ENCODE peak calls at places on chromosomes 2 and 18, in eight cellular contexts. B is PC-3, E is stomach, Z is AG04450, F is ascending aorta, N is body of pancreas, U is IMR-90, G is bronchial epithelial cell. Q is an unnamed sample. For H3K27me3, the result is how much of the 10 kb centered on the place peaks cover.

GRCh38 chr2:171088057-171088834 is 72.4 kb downstream of the TLK1 start:
- DNase-seq in B (no peak), E (no peak), Z (no peak), F (no peak), N (no peak), U (no peak), G (no peak), Q (no peak)

GRCh38 chr2:20213651-20214565 is 11.0 kb downstream of the SDC1 start:
- DNase-seq in B (no peak), E (no peak), Z (no peak), F (no peak), N (no peak), U (no peak), G (peak), Q (no peak)

GRCh38 chr18:2978626-2979025 is 34.3 kb downstream of the LPIN2 start:
- DNase-seq in B (peak), E (no peak), Z (peak), F (no peak), N (no peak), U (peak), G (peak), Q (no peak)

GRCh38 chr2:151823651-151824050 is 4.6 kb downstream of the ARL5A start:
- DNase-seq in B (no peak), E (no peak), Z (no peak), F (no peak), N (no peak), U (no peak), G (no peak), Q (no peak)

GRCh38 chr2:48110497-48110896 is 204.2 kb upstream of the FBXO11 start:
- DNase-seq in B (peak), E (no peak), Z (no peak), F (no peak), N (no peak), U (no peak), G (peak), Q (no peak)

GRCh38 chr2:43745457-43745856 is 28.4 kb upstream of the DYNC2LI1 start:
- DNase-seq in B (no peak), E (no peak), Z (peak), F (no peak), N (peak), U (peak), G (no peak), Q (peak)

GRCh38 chr2:218438601-218439000 is 19.7 kb downstream of the VIL1 start:
- DNase-seq in B (no peak), E (peak), Z (no peak), F (peak), N (no peak), U (no peak), G (no peak), Q (no peak)

GRCh38 chr2:163213699-163214098 is 375.1 kb upstream of the KCNH7 start:
- DNase-seq in B (peak), E (no peak), Z (no peak), F (no peak), N (no peak), U (peak), G (peak), Q (peak)

GRCh38 chr2:71843391-71843850 is 304.2 kb downstream of the CYP26B1 start:
- DNase-seq in B (peak), E (no peak), Z (no peak), F (no peak), N (peak), U (peak), G (peak), Q (peak)

DNA sequence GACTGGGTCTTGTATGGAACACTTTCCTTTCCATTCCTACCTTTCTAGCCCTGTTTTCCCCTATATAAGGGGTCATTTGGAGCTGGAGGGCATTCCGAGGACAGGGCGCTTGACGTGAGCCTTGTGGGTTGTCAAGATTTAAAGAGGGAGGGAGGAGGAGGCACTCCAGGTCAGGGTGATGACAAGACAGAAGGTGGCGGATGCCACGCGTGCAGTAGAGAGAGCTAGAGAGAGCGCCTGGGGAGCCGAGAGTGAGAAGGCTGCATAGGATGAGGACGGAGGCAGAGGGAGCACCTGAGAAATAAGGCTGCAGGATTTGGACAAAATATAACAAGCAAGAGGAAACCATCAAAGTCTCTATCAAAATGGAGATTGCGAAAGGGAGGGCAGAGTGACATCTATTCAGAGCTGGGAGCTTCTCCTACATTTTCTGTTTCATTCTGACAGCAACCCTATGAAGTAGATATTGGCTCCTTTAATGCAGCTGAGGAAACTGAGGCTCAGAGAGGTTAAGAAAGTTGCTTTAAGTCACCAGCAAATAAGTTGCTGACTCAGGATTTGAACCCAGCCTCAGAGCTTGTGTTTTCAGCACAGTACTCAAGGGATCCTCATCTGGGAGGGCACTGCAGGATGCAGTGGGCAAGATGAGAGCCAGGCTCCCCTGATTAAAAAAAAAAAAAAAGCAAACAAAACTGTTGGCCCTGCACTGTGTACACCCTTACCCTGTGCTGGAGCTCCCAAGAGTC is 124.2 kb downstream of the MRO start:
- DNase-seq in B (no peak), E (no peak), Z (no peak), F (no peak), N (no peak), U (no peak), G (no peak), Q (no peak)
- H3K4me3 ChIP-seq in B (no peak), E (no peak), Z (no peak), F (no peak), N (no peak), U (no peak), G (no peak), Q (no peak)

GRCh38 chr2:104028066-104028465 is 825.8 kb upstream of the POU3F3 start:
- DNase-seq in B (no peak), E (no peak), Z (no peak), F (no peak), N (no peak), U (no peak), G (no peak), Q (no peak)

DNA sequence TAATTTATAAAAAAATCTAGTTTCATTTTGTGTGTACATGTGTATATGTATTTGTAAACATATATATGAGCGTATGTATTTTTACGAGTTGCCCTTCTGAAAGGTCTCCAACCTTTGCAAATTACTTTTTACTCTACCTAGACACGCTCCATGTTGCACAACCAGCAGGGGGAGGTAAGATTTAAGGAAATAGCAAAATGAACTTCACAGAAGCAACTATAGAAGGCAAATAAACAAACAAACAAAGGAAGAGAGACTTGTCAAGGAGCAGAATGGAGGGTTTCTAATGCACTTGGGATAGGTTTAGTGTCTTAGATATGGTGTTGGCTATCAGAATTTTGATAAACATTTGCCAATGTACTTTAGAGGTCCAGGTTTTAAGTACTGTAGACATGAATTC is 820.5 kb upstream of the POU3F3 start:
- DNase-seq in B (peak), E (no peak), Z (no peak), F (no peak), N (no peak), U (no peak), G (peak), Q (no peak)
- TF ChIP-seq CTCF in B (peak), E (no peak), Z (no peak), F (no peak), N (peak), U (no peak), G (no peak), Q (no peak)

GRCh38 chr2:118854507-118855300 is 7.3 kb upstream of the EN1 start:
- DNase-seq in B (no peak), E (no peak), Z (no peak), F (peak), N (no peak), U (no peak), G (no peak), Q (no peak)
- H3K27me3 ChIP-seq in B (under half), E (half or more), Z (half or more), F (under half), N (half or more), U (half or more), G (half or more), Q (half or more)

DNA sequence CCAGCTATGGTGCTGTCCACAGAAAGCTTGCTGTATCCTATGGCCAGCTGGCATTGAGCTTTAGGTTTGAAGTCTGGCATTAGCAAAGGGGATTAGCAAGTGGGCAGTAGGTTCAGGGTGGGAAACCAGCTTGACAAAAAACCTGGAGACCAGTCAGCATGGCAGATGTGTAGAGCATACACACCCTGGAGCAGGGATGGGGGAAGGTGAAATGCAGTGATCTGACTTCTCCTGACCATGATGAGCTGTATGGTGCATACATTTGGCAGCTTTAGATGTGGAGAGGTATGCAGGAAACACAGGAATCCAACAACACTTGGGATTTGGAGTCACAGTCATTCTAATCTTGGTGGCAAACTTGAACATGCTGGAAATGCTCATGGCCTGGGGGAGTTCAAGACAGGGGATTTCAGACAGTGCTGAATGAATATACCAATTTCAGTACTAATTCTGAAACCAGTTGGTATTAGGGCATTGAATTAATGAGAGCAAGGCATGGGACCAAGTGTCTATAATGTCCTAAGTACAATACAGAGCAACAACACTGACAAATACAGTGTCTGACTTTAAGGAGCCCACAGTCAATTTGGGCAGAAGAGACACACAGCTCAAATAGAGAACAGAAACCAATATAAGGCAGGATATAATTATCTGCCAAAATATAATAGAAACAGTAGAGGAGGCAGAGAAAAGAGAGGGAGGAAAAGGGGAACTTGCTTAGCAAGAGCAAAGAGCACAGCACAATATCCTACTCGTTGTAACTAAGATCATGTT is 11.8 kb downstream of the ARHGAP15 start:
- DNase-seq in B (no peak), E (no peak), Z (no peak), F (no peak), N (no peak), U (no peak), G (no peak), Q (no peak)
- H3K4me3 ChIP-seq in B (no peak), E (no peak), Z (no peak), F (no peak), N (no peak), U (no peak), G (no peak), Q (no peak)

DNA sequence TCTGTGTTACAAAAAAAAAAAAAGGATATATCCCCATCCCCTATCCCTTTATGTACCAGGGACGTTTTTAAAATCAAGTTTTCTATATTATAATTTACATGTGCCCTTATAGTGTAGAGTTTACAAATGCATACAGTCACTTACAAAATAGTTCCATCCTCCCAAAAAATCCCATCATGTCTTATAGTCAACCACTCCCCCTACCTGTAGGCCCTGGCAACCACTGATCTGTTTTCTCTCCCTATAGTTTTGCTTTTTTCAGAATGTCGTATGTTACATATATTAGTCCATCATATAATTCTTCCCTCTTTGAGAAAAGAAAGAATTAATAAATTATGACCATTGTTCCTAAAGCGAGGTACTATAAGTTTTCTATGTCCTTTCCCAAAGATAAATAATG is 17.8 kb downstream of the CFAP210 start:
- DNase-seq in B (peak), E (no peak), Z (no peak), F (no peak), N (no peak), U (no peak), G (no peak), Q (no peak)
- TF ChIP-seq CTCF in B (peak), E (no peak), Z (no peak), F (no peak), N (no peak), U (no peak), G (no peak), Q (peak)

GRCh38 chr2:30695749-30696148 is 111.5 kb downstream of the CAPN13 start:
- DNase-seq in B (no peak), E (no peak), Z (no peak), F (peak), N (no peak), U (no peak), G (no peak), Q (no peak)

GRCh38 chr2:30694286-30695055 is 112.8 kb downstream of the CAPN13 start:
- DNase-seq in B (no peak), E (no peak), Z (no peak), F (peak), N (no peak), U (peak), G (no peak), Q (no peak)

GRCh38 chr2:30691948-30692828 is 115.1 kb downstream of the CAPN13 start:
- DNase-seq in B (peak), E (peak), Z (no peak), F (peak), N (no peak), U (peak), G (no peak), Q (no peak)

GRCh38 chr2:30692829-30693265 is 114.4 kb downstream of the CAPN13 start:
- DNase-seq in B (no peak), E (peak), Z (no peak), F (peak), N (no peak), U (no peak), G (no peak), Q (no peak)

DNA sequence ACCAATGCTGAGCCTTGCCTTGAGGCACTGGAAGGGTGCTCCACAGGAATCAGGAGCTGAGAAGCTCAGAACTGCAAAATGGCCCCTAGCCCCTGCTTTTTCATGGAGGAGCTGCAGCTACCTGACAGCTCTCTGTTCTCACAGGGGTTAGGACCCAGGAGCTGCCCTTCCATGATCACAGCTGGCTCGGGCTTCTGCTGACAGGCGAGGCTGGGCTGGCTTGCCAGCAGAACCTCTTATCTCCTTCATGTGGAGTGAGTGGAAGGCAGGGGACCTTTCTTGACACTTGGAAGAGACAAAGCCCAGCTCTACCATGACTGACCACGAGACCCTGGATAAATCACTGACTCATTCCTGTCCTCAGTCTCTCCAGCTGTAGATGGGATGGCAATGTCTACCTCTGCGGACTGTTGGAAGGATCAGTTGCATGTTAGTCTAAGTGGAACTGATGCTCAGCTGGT is 113.4 kb downstream of the CAPN13 start:
- DNase-seq in B (no peak), E (no peak), Z (no peak), F (peak), N (no peak), U (no peak), G (no peak), Q (no peak)
- H3K27me3 ChIP-seq in B (under half), E (under half), Z (under half), F (under half), N (under half), U (under half), G (under half), Q (under half)

GRCh38 chr2:181198188-181198864 is 217.9 kb downstream of the UBE2E3 start:
- DNase-seq in B (no peak), E (no peak), Z (no peak), F (no peak), N (no peak), U (no peak), G (no peak), Q (no peak)

GRCh38 chr2:181203916-181204315 is 223.5 kb downstream of the UBE2E3 start:
- DNase-seq in B (peak), E (no peak), Z (no peak), F (no peak), N (no peak), U (peak), G (no peak), Q (no peak)

GRCh38 chr2:181203412-181203811 is 223.0 kb downstream of the UBE2E3 start:
- DNase-seq in B (peak), E (no peak), Z (peak), F (no peak), N (no peak), U (peak), G (peak), Q (peak)
- H3K4me3 ChIP-seq in B (peak), E (no peak), Z (no peak), F (no peak), N (no peak), U (no peak), G (no peak), Q (no peak)

DNA sequence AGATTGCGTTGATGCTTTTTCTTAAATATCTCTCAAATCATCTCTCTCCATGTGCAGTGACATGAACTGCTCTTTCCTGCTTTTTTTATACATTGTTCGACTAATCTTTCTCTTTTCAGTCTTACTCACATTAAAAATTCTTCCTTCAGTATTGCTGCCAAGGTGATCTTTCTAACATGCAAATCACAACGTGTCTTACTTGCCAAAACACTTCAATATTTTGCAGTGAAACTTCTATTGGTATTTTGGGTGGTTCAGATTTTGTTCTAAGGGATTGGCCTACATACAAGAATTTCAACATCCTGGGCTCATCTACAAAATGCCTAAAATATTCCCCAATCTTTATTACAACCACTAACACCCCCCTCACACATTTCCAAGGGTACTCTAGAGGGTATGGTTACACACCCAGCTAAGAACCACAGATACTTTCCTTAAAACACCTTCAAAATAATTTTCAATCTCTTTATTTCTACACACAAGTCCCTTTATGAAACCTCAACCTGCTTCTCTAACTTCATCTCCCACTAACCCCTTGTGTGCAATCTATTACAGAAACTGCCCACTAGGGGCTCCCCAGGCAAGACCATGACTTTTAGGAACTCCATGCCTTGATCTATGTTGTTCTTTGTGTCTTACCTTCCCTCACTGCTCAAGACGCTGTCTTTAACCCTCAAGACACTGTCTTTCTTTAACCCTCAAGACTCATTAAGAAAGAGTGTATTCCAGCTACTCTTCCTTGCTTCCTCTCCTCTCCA is 50.9 kb downstream of the COL3A1 start:
- DNase-seq in B (peak), E (no peak), Z (no peak), F (no peak), N (no peak), U (no peak), G (peak), Q (no peak)
- TF ChIP-seq CTCF in B (peak), E (no peak), Z (peak), F (peak), N (no peak), U (peak), G (peak), Q (peak)

GRCh38 chr18:54094474-54094873 is 130.0 kb downstream of the MBD2 start:
- DNase-seq in B (no peak), E (no peak), Z (no peak), F (no peak), N (no peak), U (no peak), G (no peak), Q (no peak)
- H3K27me3 ChIP-seq in B (under half), E (under half), Z (under half), F (under half), N (under half), U (under half), G (under half), Q (under half)

DNA sequence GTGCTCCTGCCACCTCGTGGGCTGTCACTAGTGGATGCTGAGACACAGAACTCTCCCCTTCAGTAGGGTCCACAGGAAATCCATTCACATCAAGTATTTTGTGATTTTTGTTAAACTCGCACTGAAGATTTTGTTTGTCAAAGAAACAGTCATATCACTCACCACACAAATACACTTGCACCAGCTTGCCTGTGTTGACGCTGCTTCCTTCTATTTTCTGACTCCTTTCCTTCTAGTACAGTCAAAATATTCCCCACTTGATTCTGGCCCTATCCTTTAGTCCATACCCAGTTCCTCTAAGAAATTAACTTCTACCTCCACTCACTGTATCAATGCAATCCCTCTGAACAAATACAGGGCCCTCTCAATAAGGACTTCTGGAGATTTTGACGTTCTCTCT is 213.2 kb upstream of the ARL4C start:
- DNase-seq in B (no peak), E (no peak), Z (no peak), F (no peak), N (no peak), U (no peak), G (peak), Q (no peak)
- H3K4me3 ChIP-seq in B (no peak), E (no peak), Z (no peak), F (no peak), N (no peak), U (no peak), G (no peak), Q (no peak)

Q was measured in BJ.